ENCODE peak calls at places on chromosomes 11 and 22, in seven cellular contexts. One of them, this sample, is unnamed.
A peak's percentile ranks its signal among the peaks of the same experiment; 100 is the strongest.

GRCh38 chr11:93743316-93743715 is 1.8 kb downstream of the C11orf54 start:
- DNase-seq in AG09309: no peak
- DNase-seq in lower leg skin: no peak
- DNase-seq in cardiac muscle cell: no peak
- DNase-seq in cardiac fibroblast: no peak
- DNase-seq in PC-3: no peak
- DNase-seq in GM12878: no peak
- DNase-seq in this sample: no peak

GRCh38 chr11:3037041-3037944 is 19.9 kb downstream of the CARS1 start:
- DNase-seq in AG09309: no peak
- DNase-seq in lower leg skin: peak; percentile 74
- DNase-seq in cardiac muscle cell: peak; percentile 92
- DNase-seq in cardiac fibroblast: peak; percentile 80
- DNase-seq in PC-3: peak; percentile 77
- DNase-seq in GM12878: no peak
- DNase-seq in this sample: no peak

GRCh38 chr22:38766076-38766777 is 10.4 kb upstream of the SUN2 start:
- DNase-seq in AG09309: no peak
- DNase-seq in lower leg skin: peak; percentile 47
- DNase-seq in cardiac muscle cell: peak; percentile 73
- DNase-seq in cardiac fibroblast: peak; percentile 79
- DNase-seq in PC-3: peak; percentile 82
- DNase-seq in GM12878: no peak
- DNase-seq in this sample: no peak

GRCh38 chr11:103648670-103649400 is 387.6 kb upstream of the DDI1 start:
- DNase-seq in AG09309: peak; percentile 37
- DNase-seq in lower leg skin: no peak
- DNase-seq in cardiac muscle cell: no peak
- DNase-seq in cardiac fibroblast: peak; percentile 27
- DNase-seq in PC-3: no peak
- DNase-seq in GM12878: no peak
- DNase-seq in this sample: no peak

GRCh38 chr11:116062526-116063171 is 558.4 kb upstream of the CADM1 start:
- DNase-seq in AG09309: no peak
- DNase-seq in lower leg skin: no peak
- DNase-seq in cardiac muscle cell: peak; percentile 73
- DNase-seq in cardiac fibroblast: no peak
- DNase-seq in PC-3: no peak
- DNase-seq in GM12878: no peak
- DNase-seq in this sample: no peak

GRCh38 chr11:119804698-119805097 is 75.7 kb upstream of the NECTIN1 start:
- DNase-seq in AG09309: no peak
- DNase-seq in lower leg skin: no peak
- DNase-seq in cardiac muscle cell: no peak
- DNase-seq in cardiac fibroblast: no peak
- DNase-seq in PC-3: no peak
- DNase-seq in GM12878: no peak
- DNase-seq in this sample: no peak

GRCh38 chr11:8732276-8732675 is 49.7 kb downstream of the RPL27A start:
- DNase-seq in AG09309: no peak
- DNase-seq in lower leg skin: no peak
- DNase-seq in cardiac muscle cell: no peak
- DNase-seq in cardiac fibroblast: no peak
- DNase-seq in PC-3: no peak
- DNase-seq in GM12878: peak; percentile 48
- DNase-seq in this sample: no peak

GRCh38 chr11:63635762-63636465 is 21.7 kb upstream of the PLAAT3 start:
- DNase-seq in AG09309: no peak
- DNase-seq in lower leg skin: peak; percentile 38
- DNase-seq in cardiac muscle cell: peak; percentile 67
- DNase-seq in cardiac fibroblast: peak; percentile 68
- DNase-seq in PC-3: peak; percentile 83
- DNase-seq in GM12878: peak; percentile 20
- DNase-seq in this sample: no peak

GRCh38 chr22:38607680-38608079 is 37.7 kb upstream of the DMC1 start:
- DNase-seq in AG09309: no peak
- DNase-seq in lower leg skin: no peak
- DNase-seq in cardiac muscle cell: no peak
- DNase-seq in cardiac fibroblast: no peak
- DNase-seq in PC-3: no peak
- DNase-seq in GM12878: no peak
- DNase-seq in this sample: no peak

GRCh38 chr11:8699903-8700302 is 17.3 kb downstream of the RPL27A start:
- DNase-seq in AG09309: no peak
- DNase-seq in lower leg skin: no peak
- DNase-seq in cardiac muscle cell: no peak
- DNase-seq in cardiac fibroblast: peak; percentile 79
- DNase-seq in PC-3: peak; percentile 43
- DNase-seq in GM12878: no peak
- DNase-seq in this sample: no peak

GRCh38 chr11:123060265-123061000 is 1.5 kb downstream of the HSPA8 start:
- DNase-seq in AG09309: no peak
- DNase-seq in lower leg skin: no peak
- DNase-seq in cardiac muscle cell: no peak
- DNase-seq in cardiac fibroblast: peak; percentile 24
- DNase-seq in PC-3: no peak
- DNase-seq in GM12878: no peak
- DNase-seq in this sample: no peak

GRCh38 chr22:23242473-23243001 is 62.2 kb downstream of the BCR start:
- DNase-seq in AG09309: no peak
- DNase-seq in lower leg skin: no peak
- DNase-seq in cardiac muscle cell: peak; percentile 64
- DNase-seq in cardiac fibroblast: no peak
- DNase-seq in PC-3: no peak
- DNase-seq in GM12878: no peak
- DNase-seq in this sample: no peak

GRCh38 chr11:2113776-2114175 is 25.4 kb downstream of the IGF2 start:
- DNase-seq in AG09309: no peak
- DNase-seq in lower leg skin: no peak
- DNase-seq in cardiac muscle cell: no peak
- DNase-seq in cardiac fibroblast: no peak
- DNase-seq in PC-3: no peak
- DNase-seq in GM12878: no peak
- DNase-seq in this sample: no peak

GRCh38 chr11:28228196-28228595 is 120.0 kb downstream of the METTL15 start:
- DNase-seq in AG09309: no peak
- DNase-seq in lower leg skin: no peak
- DNase-seq in cardiac muscle cell: no peak
- DNase-seq in cardiac fibroblast: peak; percentile 72
- DNase-seq in PC-3: peak; percentile 28
- DNase-seq in GM12878: no peak
- DNase-seq in this sample: peak; percentile 31

GRCh38 chr11:72609045-72609444 is 65.2 kb downstream of the PDE2A start:
- DNase-seq in AG09309: no peak
- DNase-seq in lower leg skin: no peak
- DNase-seq in cardiac muscle cell: no peak
- DNase-seq in cardiac fibroblast: peak; percentile 54
- DNase-seq in PC-3: peak; percentile 23
- DNase-seq in GM12878: no peak
- DNase-seq in this sample: no peak

GRCh38 chr11:71563401-71563800 is 2.0 kb upstream of the KRTAP5-10 start:
- DNase-seq in AG09309: peak; percentile 32
- DNase-seq in lower leg skin: no peak
- DNase-seq in cardiac muscle cell: peak; percentile 62
- DNase-seq in cardiac fibroblast: peak; percentile 80
- DNase-seq in PC-3: peak; percentile 83
- DNase-seq in GM12878: no peak
- DNase-seq in this sample: peak; percentile 4

GRCh38 chr11:96137357-96137756 is 205.6 kb downstream of the MAML2 start:
- DNase-seq in AG09309: no peak
- DNase-seq in lower leg skin: no peak
- DNase-seq in cardiac muscle cell: no peak
- DNase-seq in cardiac fibroblast: no peak
- DNase-seq in PC-3: no peak
- DNase-seq in GM12878: no peak
- DNase-seq in this sample: no peak

GRCh38 chr11:109853156-109853776 is 239.9 kb upstream of the ZC3H12C start:
- DNase-seq in AG09309: peak; percentile 62
- DNase-seq in lower leg skin: no peak
- DNase-seq in cardiac muscle cell: peak; percentile 60
- DNase-seq in cardiac fibroblast: peak; percentile 91
- DNase-seq in PC-3: peak; percentile 88
- DNase-seq in GM12878: peak; percentile 56
- DNase-seq in this sample: peak; percentile 40

GRCh38 chr22:26318975-26319374 is 110.1 kb upstream of the ASPHD2 start:
- DNase-seq in AG09309: no peak
- DNase-seq in lower leg skin: no peak
- DNase-seq in cardiac muscle cell: no peak
- DNase-seq in cardiac fibroblast: peak; percentile 21
- DNase-seq in PC-3: peak; percentile 32
- DNase-seq in GM12878: no peak
- DNase-seq in this sample: peak; percentile 65

GRCh38 chr11:81219661-81220060 is 1514.0 kb downstream of the FAM181B start:
- DNase-seq in AG09309: no peak
- DNase-seq in lower leg skin: no peak
- DNase-seq in cardiac muscle cell: no peak
- DNase-seq in cardiac fibroblast: no peak
- DNase-seq in PC-3: no peak
- DNase-seq in GM12878: no peak
- DNase-seq in this sample: no peak

GRCh38 chr11:46513934-46514342 is 79.9 kb downstream of the AMBRA1 start:
- DNase-seq in AG09309: no peak
- DNase-seq in lower leg skin: peak; percentile 60
- DNase-seq in cardiac muscle cell: peak; percentile 57
- DNase-seq in cardiac fibroblast: peak; percentile 67
- DNase-seq in PC-3: no peak
- DNase-seq in GM12878: no peak
- DNase-seq in this sample: no peak

GRCh38 chr22:30444632-30445437 is 19.3 kb downstream of the MTFP1 start:
- DNase-seq in AG09309: no peak
- DNase-seq in lower leg skin: no peak
- DNase-seq in cardiac muscle cell: peak; percentile 71
- DNase-seq in cardiac fibroblast: peak; percentile 73
- DNase-seq in PC-3: peak; percentile 65
- DNase-seq in GM12878: no peak
- DNase-seq in this sample: no peak

GRCh38 chr11:78720281-78720989 is 145.8 kb upstream of the NARS2 start:
- DNase-seq in AG09309: no peak
- DNase-seq in lower leg skin: no peak
- DNase-seq in cardiac muscle cell: no peak
- DNase-seq in cardiac fibroblast: no peak
- DNase-seq in PC-3: no peak
- DNase-seq in GM12878: no peak
- DNase-seq in this sample: no peak

GRCh38 chr22:24060375-24060788 is 49.3 kb downstream of the CABIN1 start:
- DNase-seq in AG09309: peak; percentile 64
- DNase-seq in lower leg skin: peak; percentile 52
- DNase-seq in cardiac muscle cell: no peak
- DNase-seq in cardiac fibroblast: peak; percentile 96
- DNase-seq in PC-3: peak; percentile 83
- DNase-seq in GM12878: no peak
- DNase-seq in this sample: peak; percentile 79

GRCh38 chr11:118914178-118914918 is 11.4 kb downstream of the BCL9L start:
- DNase-seq in AG09309: no peak
- DNase-seq in lower leg skin: no peak
- DNase-seq in cardiac muscle cell: no peak
- DNase-seq in cardiac fibroblast: no peak
- DNase-seq in PC-3: peak; percentile 75
- DNase-seq in GM12878: no peak
- DNase-seq in this sample: no peak

GRCh38 chr22:16658068-16658467 is 65.5 kb upstream of the CCT8L2 start:
- DNase-seq in AG09309: no peak
- DNase-seq in lower leg skin: no peak
- DNase-seq in cardiac muscle cell: no peak
- DNase-seq in cardiac fibroblast: no peak
- DNase-seq in PC-3: no peak
- DNase-seq in GM12878: no peak
- DNase-seq in this sample: no peak
- TF ChIP-seq CTCF in AG09309: no peak
- TF ChIP-seq CTCF in lower leg skin: no peak
- TF ChIP-seq CTCF in cardiac muscle cell: no peak
- TF ChIP-seq CTCF in cardiac fibroblast: no peak
- TF ChIP-seq CTCF in PC-3: no peak
- TF ChIP-seq CTCF in GM12878: no peak
- TF ChIP-seq CTCF in this sample: no peak

GRCh38 chr11:65210361-65210731 is 28.6 kb downstream of the CAPN1 start:
- DNase-seq in AG09309: no peak
- DNase-seq in lower leg skin: no peak
- DNase-seq in cardiac muscle cell: no peak
- DNase-seq in cardiac fibroblast: no peak
- DNase-seq in PC-3: no peak
- DNase-seq in GM12878: no peak
- DNase-seq in this sample: no peak
- H3K4me3 ChIP-seq in AG09309: no peak overlapping the region
- H3K4me3 ChIP-seq in lower leg skin: no peak overlapping the region
- H3K4me3 ChIP-seq in cardiac muscle cell: no peak overlapping the region
- H3K4me3 ChIP-seq in cardiac fibroblast: no peak overlapping the region
- H3K4me3 ChIP-seq in PC-3: no peak overlapping the region
- H3K4me3 ChIP-seq in GM12878: no peak overlapping the region
- H3K4me3 ChIP-seq in this sample: no peak overlapping the region

GRCh38 chr11:32884770-32885384 is 7.7 kb upstream of the QSER1 start:
- DNase-seq in AG09309: no peak
- DNase-seq in lower leg skin: no peak
- DNase-seq in cardiac muscle cell: peak; percentile 9
- DNase-seq in cardiac fibroblast: peak; percentile 30
- DNase-seq in PC-3: peak; percentile 22
- DNase-seq in GM12878: no peak
- DNase-seq in this sample: no peak
- TF ChIP-seq CTCF in AG09309: peak; percentile 50
- TF ChIP-seq CTCF in lower leg skin: no peak
- TF ChIP-seq CTCF in cardiac muscle cell: peak; percentile 71
- TF ChIP-seq CTCF in cardiac fibroblast: peak; percentile 67
- TF ChIP-seq CTCF in PC-3: peak; percentile 69
- TF ChIP-seq CTCF in GM12878: peak; percentile 60
- TF ChIP-seq CTCF in this sample: peak; percentile 48

GRCh38 chr11:44031549-44031948 is 16.2 kb upstream of the ACCSL start:
- DNase-seq in AG09309: no peak
- DNase-seq in lower leg skin: peak; percentile 9
- DNase-seq in cardiac muscle cell: no peak
- DNase-seq in cardiac fibroblast: no peak
- DNase-seq in PC-3: no peak
- DNase-seq in GM12878: no peak
- DNase-seq in this sample: no peak
- H3K4me3 ChIP-seq in AG09309: no peak overlapping the region
- H3K4me3 ChIP-seq in lower leg skin: no peak overlapping the region
- H3K4me3 ChIP-seq in cardiac muscle cell: no peak overlapping the region
- H3K4me3 ChIP-seq in cardiac fibroblast: no peak overlapping the region
- H3K4me3 ChIP-seq in PC-3: no peak overlapping the region
- H3K4me3 ChIP-seq in GM12878: no peak overlapping the region
- H3K4me3 ChIP-seq in this sample: no peak overlapping the region

GRCh38 chr11:108193725-108194124 is 28.7 kb downstream of the NPAT start:
- DNase-seq in AG09309: no peak
- DNase-seq in lower leg skin: no peak
- DNase-seq in cardiac muscle cell: no peak
- DNase-seq in cardiac fibroblast: no peak
- DNase-seq in PC-3: no peak
- DNase-seq in GM12878: no peak
- DNase-seq in this sample: no peak
- TF ChIP-seq CTCF in AG09309: no peak
- TF ChIP-seq CTCF in lower leg skin: no peak
- TF ChIP-seq CTCF in cardiac muscle cell: no peak
- TF ChIP-seq CTCF in cardiac fibroblast: no peak
- TF ChIP-seq CTCF in PC-3: no peak
- TF ChIP-seq CTCF in GM12878: no peak
- TF ChIP-seq CTCF in this sample: no peak

GRCh38 chr11:69984457-69985261 is 93.5 kb upstream of the ANO1 start:
- DNase-seq in AG09309: no peak
- DNase-seq in lower leg skin: no peak
- DNase-seq in cardiac muscle cell: peak; percentile 23
- DNase-seq in cardiac fibroblast: no peak
- DNase-seq in PC-3: no peak
- DNase-seq in GM12878: no peak
- DNase-seq in this sample: no peak
- H3K4me3 ChIP-seq in AG09309: no peak overlapping the region
- H3K4me3 ChIP-seq in lower leg skin: no peak overlapping the region
- H3K4me3 ChIP-seq in cardiac muscle cell: no peak overlapping the region
- H3K4me3 ChIP-seq in cardiac fibroblast: no peak overlapping the region
- H3K4me3 ChIP-seq in PC-3: no peak overlapping the region
- H3K4me3 ChIP-seq in GM12878: no peak overlapping the region
- H3K4me3 ChIP-seq in this sample: no peak overlapping the region